ENCODE peak calls at places on chromosomes 4 and X, in six cellular contexts. One of them, this sample, is unnamed.

GRCh38 chr4:55117511-55117910 is 7.9 kb downstream of the KDR start:
- DNase-seq in HL-60: no peak
- DNase-seq in upper lobe of right lung: no peak
- DNase-seq in cardiac muscle cell: no peak
- DNase-seq in colonic mucosa: no peak
- DNase-seq in OCI-LY7: no peak
- DNase-seq in this sample: no peak

GRCh38 chr4:186932631-186933150 is 209.0 kb upstream of the FAT1 start:
- DNase-seq in HL-60: no peak
- DNase-seq in upper lobe of right lung: no peak
- DNase-seq in cardiac muscle cell: peak; percentile 14
- DNase-seq in colonic mucosa: no peak
- DNase-seq in OCI-LY7: no peak
- DNase-seq in this sample: no peak

GRCh38 chr4:159235779-159236368 is 133.0 kb downstream of the RAPGEF2 start:
- DNase-seq in HL-60: no peak
- DNase-seq in upper lobe of right lung: no peak
- DNase-seq in cardiac muscle cell: no peak
- DNase-seq in colonic mucosa: no peak
- DNase-seq in OCI-LY7: no peak
- DNase-seq in this sample: no peak

GRCh38 chrX:115560211-115560977 is 580 bp upstream of the PLS3 start:
- DNase-seq in HL-60: no peak
- DNase-seq in upper lobe of right lung: no peak
- DNase-seq in cardiac muscle cell: no peak
- DNase-seq in colonic mucosa: peak; percentile 24
- DNase-seq in OCI-LY7: no peak
- DNase-seq in this sample: peak; percentile 65

GRCh38 chrX:150202641-150203248 is 160.4 kb upstream of the MAMLD1 start:
- DNase-seq in HL-60: peak; percentile 43
- DNase-seq in upper lobe of right lung: no peak
- DNase-seq in cardiac muscle cell: no peak
- DNase-seq in colonic mucosa: no peak
- DNase-seq in OCI-LY7: no peak
- DNase-seq in this sample: no peak

GRCh38 chr4:186067757-186068385 is 1.1 kb upstream of the TLR3 start:
- DNase-seq in HL-60: no peak
- DNase-seq in upper lobe of right lung: peak; percentile 71
- DNase-seq in cardiac muscle cell: peak; percentile 59
- DNase-seq in colonic mucosa: peak; percentile 66
- DNase-seq in OCI-LY7: peak; percentile 62
- DNase-seq in this sample: no peak

GRCh38 chr4:139528377-139529005 is 27.5 kb downstream of the SETD7 start:
- DNase-seq in HL-60: peak; percentile 51
- DNase-seq in upper lobe of right lung: no peak
- DNase-seq in cardiac muscle cell: no peak
- DNase-seq in colonic mucosa: peak; percentile 29
- DNase-seq in OCI-LY7: no peak
- DNase-seq in this sample: no peak

GRCh38 chr4:37486134-37486533 is 200.0 kb downstream of the RELL1 start:
- DNase-seq in HL-60: no peak
- DNase-seq in upper lobe of right lung: no peak
- DNase-seq in cardiac muscle cell: no peak
- DNase-seq in colonic mucosa: no peak
- DNase-seq in OCI-LY7: no peak
- DNase-seq in this sample: no peak

GRCh38 chrX:18389968-18390367 is 35.4 kb upstream of the CDKL5 start:
- DNase-seq in HL-60: no peak
- DNase-seq in upper lobe of right lung: no peak
- DNase-seq in cardiac muscle cell: no peak
- DNase-seq in colonic mucosa: no peak
- DNase-seq in OCI-LY7: peak; percentile 1
- DNase-seq in this sample: no peak

GRCh38 chrX:153398275-153398960 is 2.7 kb downstream of the PNMA6E start:
- DNase-seq in HL-60: no peak
- DNase-seq in upper lobe of right lung: no peak
- DNase-seq in cardiac muscle cell: no peak
- DNase-seq in colonic mucosa: no peak
- DNase-seq in OCI-LY7: no peak
- DNase-seq in this sample: no peak

GRCh38 chrX:110219920-110220319 is 98.0 kb downstream of the AMMECR1 start:
- DNase-seq in HL-60: no peak
- DNase-seq in upper lobe of right lung: no peak
- DNase-seq in cardiac muscle cell: no peak
- DNase-seq in colonic mucosa: no peak
- DNase-seq in OCI-LY7: no peak
- DNase-seq in this sample: no peak

GRCh38 chrX:130402211-130402684 is 461 bp downstream of the RBMX2 start:
- DNase-seq in HL-60: no peak
- DNase-seq in upper lobe of right lung: no peak
- DNase-seq in cardiac muscle cell: no peak
- DNase-seq in colonic mucosa: no peak
- DNase-seq in OCI-LY7: no peak
- DNase-seq in this sample: no peak

GRCh38 chrX:85561216-85561615 is 181.8 kb upstream of the POF1B start:
- DNase-seq in HL-60: no peak
- DNase-seq in upper lobe of right lung: no peak
- DNase-seq in cardiac muscle cell: no peak
- DNase-seq in colonic mucosa: no peak
- DNase-seq in OCI-LY7: no peak
- DNase-seq in this sample: no peak

GRCh38 chr4:7121174-7121573 is 53.3 kb upstream of the GRPEL1 start:
- DNase-seq in HL-60: no peak
- DNase-seq in upper lobe of right lung: no peak
- DNase-seq in cardiac muscle cell: no peak
- DNase-seq in colonic mucosa: no peak
- DNase-seq in OCI-LY7: no peak
- DNase-seq in this sample: no peak

GRCh38 chrX:105837227-105837626 is 14.9 kb downstream of the NRK start:
- DNase-seq in HL-60: no peak
- DNase-seq in upper lobe of right lung: no peak
- DNase-seq in cardiac muscle cell: peak; percentile 46
- DNase-seq in colonic mucosa: no peak
- DNase-seq in OCI-LY7: no peak
- DNase-seq in this sample: no peak

GRCh38 chr4:182536221-182536620 is 293.0 kb downstream of the TENM3 start:
- DNase-seq in HL-60: no peak
- DNase-seq in upper lobe of right lung: no peak
- DNase-seq in cardiac muscle cell: peak; percentile 90
- DNase-seq in colonic mucosa: no peak
- DNase-seq in OCI-LY7: no peak
- DNase-seq in this sample: no peak

GRCh38 chrX:107272431-107272921 is 66.1 kb downstream of the DNAAF6 start:
- DNase-seq in HL-60: no peak
- DNase-seq in upper lobe of right lung: no peak
- DNase-seq in cardiac muscle cell: peak; percentile 35
- DNase-seq in colonic mucosa: peak; percentile 18
- DNase-seq in OCI-LY7: no peak
- DNase-seq in this sample: no peak

GRCh38 chrX:115952417-115953092 is 218.0 kb upstream of the AGTR2 start:
- DNase-seq in HL-60: no peak
- DNase-seq in upper lobe of right lung: no peak
- DNase-seq in cardiac muscle cell: no peak
- DNase-seq in colonic mucosa: no peak
- DNase-seq in OCI-LY7: no peak
- DNase-seq in this sample: no peak

GRCh38 chrX:15820106-15821073 is 30.1 kb downstream of the ZRSR2 start:
- DNase-seq in HL-60: no peak
- DNase-seq in upper lobe of right lung: no peak
- DNase-seq in cardiac muscle cell: no peak
- DNase-seq in colonic mucosa: no peak
- DNase-seq in OCI-LY7: no peak
- DNase-seq in this sample: no peak

GRCh38 chrX:112056886-112057285 is 25.7 kb downstream of the TRPC5 start:
- DNase-seq in HL-60: no peak
- DNase-seq in upper lobe of right lung: no peak
- DNase-seq in cardiac muscle cell: no peak
- DNase-seq in colonic mucosa: no peak
- DNase-seq in OCI-LY7: no peak
- DNase-seq in this sample: no peak

GRCh38 chr4:99815597-99816011 is 1.0 kb upstream of the DAPP1 start:
- DNase-seq in HL-60: no peak
- DNase-seq in upper lobe of right lung: peak; percentile 66
- DNase-seq in cardiac muscle cell: no peak
- DNase-seq in colonic mucosa: peak; percentile 81
- DNase-seq in OCI-LY7: peak; percentile 60
- DNase-seq in this sample: peak; percentile 99

GRCh38 chrX:72027914-72028307 is 103.8 kb downstream of the RTL5 start:
- DNase-seq in HL-60: no peak
- DNase-seq in upper lobe of right lung: no peak
- DNase-seq in cardiac muscle cell: no peak
- DNase-seq in colonic mucosa: no peak
- DNase-seq in OCI-LY7: no peak
- DNase-seq in this sample: no peak

GRCh38 chr4:138113819-138114415 is 128.2 kb downstream of the SLC7A11 start:
- DNase-seq in HL-60: no peak
- DNase-seq in upper lobe of right lung: no peak
- DNase-seq in cardiac muscle cell: no peak
- DNase-seq in colonic mucosa: no peak
- DNase-seq in OCI-LY7: peak; percentile 23
- DNase-seq in this sample: no peak

GRCh38 chr4:41561241-41561640 is 23.3 kb downstream of the LIMCH1 start:
- DNase-seq in HL-60: no peak
- DNase-seq in upper lobe of right lung: no peak
- DNase-seq in cardiac muscle cell: no peak
- DNase-seq in colonic mucosa: no peak
- DNase-seq in OCI-LY7: no peak
- DNase-seq in this sample: no peak

GRCh38 chrX:9148626-9149385 is 114.9 kb upstream of the FAM9B start:
- DNase-seq in HL-60: no peak
- DNase-seq in upper lobe of right lung: no peak
- DNase-seq in cardiac muscle cell: peak; percentile 11
- DNase-seq in colonic mucosa: no peak
- DNase-seq in OCI-LY7: no peak
- DNase-seq in this sample: no peak
- H3K27ac ChIP-seq in HL-60: no peak overlapping the region
- H3K27ac ChIP-seq in upper lobe of right lung: no peak overlapping the region
- H3K27ac ChIP-seq in cardiac muscle cell: no peak overlapping the region
- H3K27ac ChIP-seq in colonic mucosa: no peak overlapping the region
- H3K27ac ChIP-seq in OCI-LY7: no peak overlapping the region
- H3K27ac ChIP-seq in this sample: peak overlapping the region; percentile 53

GRCh38 chr4:84683065-84683464 is 100.1 kb downstream of the CDS1 start:
- DNase-seq in HL-60: no peak
- DNase-seq in upper lobe of right lung: no peak
- DNase-seq in cardiac muscle cell: no peak
- DNase-seq in colonic mucosa: no peak
- DNase-seq in OCI-LY7: no peak
- DNase-seq in this sample: no peak

GRCh38 chr4:84685105-84685504 is 102.2 kb downstream of the CDS1 start:
- DNase-seq in HL-60: no peak
- DNase-seq in upper lobe of right lung: no peak
- DNase-seq in cardiac muscle cell: no peak
- DNase-seq in colonic mucosa: no peak
- DNase-seq in OCI-LY7: no peak
- DNase-seq in this sample: no peak

GRCh38 chr4:84681488-84682274 is 98.8 kb downstream of the CDS1 start:
- DNase-seq in HL-60: peak; percentile 7
- DNase-seq in upper lobe of right lung: no peak
- DNase-seq in cardiac muscle cell: peak; percentile 81
- DNase-seq in colonic mucosa: peak; percentile 54
- DNase-seq in OCI-LY7: no peak
- DNase-seq in this sample: no peak

GRCh38 chr4:84684361-84684760 is 101.4 kb downstream of the CDS1 start:
- DNase-seq in HL-60: no peak
- DNase-seq in upper lobe of right lung: no peak
- DNase-seq in cardiac muscle cell: no peak
- DNase-seq in colonic mucosa: no peak
- DNase-seq in OCI-LY7: no peak
- DNase-seq in this sample: no peak

GRCh38 chr4:84683486-84683885 is 100.6 kb downstream of the CDS1 start:
- DNase-seq in HL-60: no peak
- DNase-seq in upper lobe of right lung: no peak
- DNase-seq in cardiac muscle cell: no peak
- DNase-seq in colonic mucosa: no peak
- DNase-seq in OCI-LY7: no peak
- DNase-seq in this sample: no peak
- H3K27ac ChIP-seq in HL-60: no peak overlapping the region
- H3K27ac ChIP-seq in upper lobe of right lung: peak overlapping the region; percentile 25
- H3K27ac ChIP-seq in cardiac muscle cell: peak overlapping the region; percentile 91
- H3K27ac ChIP-seq in colonic mucosa: no peak overlapping the region
- H3K27ac ChIP-seq in OCI-LY7: no peak overlapping the region
- H3K27ac ChIP-seq in this sample: no peak overlapping the region

GRCh38 chr4:152696764-152697250 is 17.0 kb upstream of the TMEM154 start:
- DNase-seq in HL-60: peak; percentile 28
- DNase-seq in upper lobe of right lung: no peak
- DNase-seq in cardiac muscle cell: no peak
- DNase-seq in colonic mucosa: no peak
- DNase-seq in OCI-LY7: no peak
- DNase-seq in this sample: peak; percentile 73
- H3K27ac ChIP-seq in HL-60: no peak overlapping the region
- H3K27ac ChIP-seq in upper lobe of right lung: no peak overlapping the region
- H3K27ac ChIP-seq in cardiac muscle cell: no peak overlapping the region
- H3K27ac ChIP-seq in colonic mucosa: no peak overlapping the region
- H3K27ac ChIP-seq in OCI-LY7: no peak overlapping the region
- H3K27ac ChIP-seq in this sample: peak overlapping the region; percentile 97

GRCh38 chr4:8198206-8198905 is 734 bp upstream of the SH3TC1 start:
- DNase-seq in HL-60: no peak
- DNase-seq in upper lobe of right lung: peak; percentile 81
- DNase-seq in cardiac muscle cell: no peak
- DNase-seq in colonic mucosa: peak; percentile 70
- DNase-seq in OCI-LY7: no peak
- DNase-seq in this sample: no peak

GRCh38 chr4:8198906-8199593 is at the start of gene SH3TC1:
- DNase-seq in HL-60: peak; percentile 84
- DNase-seq in upper lobe of right lung: peak; percentile 97
- DNase-seq in cardiac muscle cell: peak; percentile 51
- DNase-seq in colonic mucosa: peak; percentile 94
- DNase-seq in OCI-LY7: peak; percentile 82
- DNase-seq in this sample: no peak

GRCh38 chr4:8201341-8201781 is 2.3 kb downstream of the SH3TC1 start:
- DNase-seq in HL-60: no peak
- DNase-seq in upper lobe of right lung: no peak
- DNase-seq in cardiac muscle cell: no peak
- DNase-seq in colonic mucosa: no peak
- DNase-seq in OCI-LY7: peak; percentile 75
- DNase-seq in this sample: no peak

GRCh38 chr4:8200302-8200975 is 1.3 kb downstream of the SH3TC1 start:
- DNase-seq in HL-60: no peak
- DNase-seq in upper lobe of right lung: peak; percentile 88
- DNase-seq in cardiac muscle cell: no peak
- DNase-seq in colonic mucosa: no peak
- DNase-seq in OCI-LY7: peak; percentile 81
- DNase-seq in this sample: no peak

DNA sequence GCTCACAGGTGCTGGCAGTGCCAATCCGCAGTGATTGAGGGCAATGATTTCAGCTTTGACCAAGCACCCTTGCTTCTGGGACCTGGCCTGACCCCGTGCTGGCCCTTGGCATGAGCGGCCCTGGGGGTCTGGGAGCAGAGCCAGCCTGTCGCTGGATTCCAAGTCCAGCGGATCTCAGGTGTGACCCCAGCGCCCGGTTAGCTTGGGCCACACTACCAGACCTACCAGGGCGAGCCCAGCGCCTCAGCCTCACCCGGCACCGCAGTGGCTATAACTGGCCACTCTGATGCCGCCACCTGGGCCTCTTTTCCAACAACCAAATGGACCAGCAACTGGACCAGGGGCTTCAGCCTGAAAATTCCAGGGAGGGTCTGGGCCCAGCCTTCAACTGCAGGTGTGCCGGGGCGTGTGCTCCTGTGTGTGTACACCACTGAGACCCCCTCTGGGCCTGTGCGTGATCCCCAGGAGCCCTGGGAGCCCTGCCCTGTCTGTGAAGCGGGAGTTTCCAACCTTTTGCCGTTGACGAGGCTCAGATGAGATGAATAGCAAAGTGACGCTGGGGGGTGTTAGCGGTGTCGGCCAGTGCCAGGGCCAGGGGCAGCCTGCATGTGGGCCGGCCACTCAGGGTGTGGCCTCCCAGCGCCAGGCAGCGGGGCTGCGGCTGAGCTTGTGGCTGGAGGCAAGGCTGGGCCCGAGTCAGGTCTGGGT is 658 bp downstream of the SH3TC1 start:
- DNase-seq in HL-60: no peak
- DNase-seq in upper lobe of right lung: peak; percentile 78
- DNase-seq in cardiac muscle cell: no peak
- DNase-seq in colonic mucosa: no peak
- DNase-seq in OCI-LY7: no peak
- DNase-seq in this sample: no peak
- H3K27ac ChIP-seq in HL-60: peak overlapping the region; percentile 74
- H3K27ac ChIP-seq in upper lobe of right lung: peak overlapping the region; percentile 86
- H3K27ac ChIP-seq in cardiac muscle cell: no peak overlapping the region
- H3K27ac ChIP-seq in colonic mucosa: peak overlapping the region; percentile 60
- H3K27ac ChIP-seq in OCI-LY7: peak overlapping the region; percentile 51
- H3K27ac ChIP-seq in this sample: peak overlapping the region; percentile 87